ENCODE peak calls at places on chromosomes 4 and X, in five cellular contexts. J is astrocyte, A is HCT116, Q is A549, O is H9. K is an unnamed sample.

GRCh38 chr4:168569066-168569908 is 72.4 kb downstream of the PALLD start:
- DNase-seq in J (peak), A (peak), Q (peak), O (no peak), K (no peak)

GRCh38 chr4:108117473-108118182 is 51.1 kb downstream of the LEF1 start:
- DNase-seq in J (no peak), A (no peak), Q (peak), O (peak), K (peak)

GRCh38 chr4:8599657-8600056 is 7.1 kb downstream of the CPZ start:
- DNase-seq in J (peak), A (peak), Q (peak), O (no peak), K (no peak)

GRCh38 chrX:72100824-72101351 is 30.8 kb downstream of the RTL5 start:
- DNase-seq in J (no peak), A (no peak), Q (no peak), O (no peak), K (no peak)

GRCh38 chr4:4395849-4396627 is 9.1 kb downstream of the NSG1 start:
- DNase-seq in J (peak), A (no peak), Q (no peak), O (peak), K (peak)

GRCh38 chrX:22345884-22346283 is 73.2 kb downstream of the CBLL2 start:
- DNase-seq in J (peak), A (no peak), Q (no peak), O (no peak), K (no peak)

GRCh38 chr4:32748061-32748460 is 2027.9 kb downstream of the PCDH7 start:
- DNase-seq in J (no peak), A (no peak), Q (no peak), O (no peak), K (no peak)

GRCh38 chr4:38453253-38453881 is 210.6 kb upstream of the KLF3 start:
- DNase-seq in J (no peak), A (no peak), Q (no peak), O (no peak), K (no peak)

GRCh38 chrX:43899878-43900815 is 17.9 kb upstream of the MAOB start:
- DNase-seq in J (no peak), A (no peak), Q (no peak), O (no peak), K (no peak)

GRCh38 chr4:81038636-81039350 is 8.3 kb downstream of the BMP3 start:
- DNase-seq in J (no peak), A (no peak), Q (no peak), O (no peak), K (no peak)

GRCh38 chrX:56853436-56853835 is 124.4 kb downstream of the NBDY start:
- DNase-seq in J (no peak), A (no peak), Q (no peak), O (no peak), K (no peak)

GRCh38 chrX:31551913-31552312 is 480.1 kb upstream of the FTHL17 start:
- DNase-seq in J (no peak), A (no peak), Q (no peak), O (no peak), K (no peak)

GRCh38 chr4:140092094-140092820 is 61.7 kb downstream of the MAML3 start:
- DNase-seq in J (no peak), A (no peak), Q (peak), O (peak), K (no peak)

GRCh38 chr4:140851032-140851636 is 94.9 kb upstream of the TBC1D9 start:
- DNase-seq in J (peak), A (peak), Q (peak), O (no peak), K (peak)

GRCh38 chr4:94038195-94038594 is 169.5 kb upstream of the SMARCAD1 start:
- DNase-seq in J (no peak), A (no peak), Q (no peak), O (no peak), K (no peak)

GRCh38 chr4:63558709-63559108 is 850.5 kb downstream of the TECRL start:
- DNase-seq in J (no peak), A (no peak), Q (no peak), O (no peak), K (no peak)

GRCh38 chr4:20883231-20883630 is 183.0 kb downstream of the PACRGL start:
- DNase-seq in J (no peak), A (no peak), Q (peak), O (no peak), K (no peak)

GRCh38 chr4:87974856-87975462 is 555 bp upstream of the SPP1 start:
- DNase-seq in J (peak), A (no peak), Q (peak), O (peak), K (no peak)

GRCh38 chr4:24121395-24122175 is 231.7 kb upstream of the PPARGC1A start:
- DNase-seq in J (peak), A (no peak), Q (no peak), O (no peak), K (no peak)

GRCh38 chr4:122739174-122739573 is 6.7 kb downstream of the BBS12 start:
- DNase-seq in J (peak), A (no peak), Q (no peak), O (no peak), K (no peak)

GRCh38 chr4:54902261-54902660 is 223.1 kb downstream of the KDR start:
- DNase-seq in J (peak), A (no peak), Q (no peak), O (no peak), K (no peak)

GRCh38 chrX:112521658-112522057 is 158.1 kb downstream of the LHFPL1 start:
- DNase-seq in J (no peak), A (no peak), Q (no peak), O (no peak), K (no peak)

GRCh38 chrX:136577562-136577961 is 45.5 kb downstream of the VGLL1 start:
- DNase-seq in J (peak), A (peak), Q (peak), O (peak), K (peak)

GRCh38 chrX:30217465-30217864 is 2.1 kb downstream of the MAGEB2 start:
- DNase-seq in J (no peak), A (no peak), Q (no peak), O (no peak), K (no peak)

DNA sequence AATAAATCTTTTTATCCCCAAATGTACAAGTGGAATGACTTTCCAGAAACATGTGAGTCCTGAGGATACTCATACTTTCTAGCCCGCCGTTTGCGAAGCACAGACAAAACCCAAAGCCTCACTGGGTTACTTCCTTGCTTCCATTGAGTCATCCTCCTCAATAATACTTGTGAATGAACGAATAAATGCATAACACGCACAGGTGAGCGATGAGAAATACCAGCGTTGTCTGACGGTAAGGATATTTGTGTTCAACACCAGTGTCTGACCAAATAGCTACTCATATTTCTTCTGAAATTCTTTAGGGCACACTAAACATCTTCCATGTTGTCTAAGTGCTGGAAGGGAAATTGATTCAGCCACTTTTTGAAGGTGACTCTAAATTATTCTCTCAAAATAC is 36.0 kb downstream of the CCNG2 start:
- DNase-seq in J (no peak), A (no peak), Q (no peak), O (no peak), K (no peak)
- H3K27ac ChIP-seq in J (no peak), A (no peak), Q (no peak), O (no peak), K (no peak)

DNA sequence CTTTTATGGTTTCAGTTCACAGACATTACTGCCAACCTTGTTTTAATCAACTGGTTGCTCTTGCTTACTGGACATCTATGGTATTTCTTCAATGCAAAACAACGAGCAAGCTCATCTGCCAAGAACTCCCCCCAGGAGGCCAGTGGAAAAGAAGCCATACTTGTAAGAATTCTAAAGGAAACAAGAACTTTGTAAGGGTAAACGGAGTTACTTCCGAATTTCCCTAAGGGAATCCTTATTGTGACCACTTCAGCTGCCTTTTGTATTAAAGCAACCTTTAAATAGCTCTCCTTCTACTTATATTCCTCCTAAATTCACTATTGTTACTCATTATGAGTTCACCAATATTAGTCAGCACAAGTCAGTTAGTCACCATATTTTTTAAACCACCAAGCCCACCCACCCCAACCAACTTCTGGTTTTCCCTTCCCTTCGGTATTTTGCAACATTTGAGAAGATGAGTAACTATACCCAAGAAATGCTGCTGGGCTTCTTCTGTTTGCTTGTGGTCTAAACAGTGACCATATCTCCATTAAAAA is 602.8 kb upstream of the DIPK2B start:
- DNase-seq in J (peak), A (peak), Q (peak), O (no peak), K (no peak)
- H3K4me2 ChIP-seq in J (peak), A (peak), Q (peak), O (no peak), K (no peak)

GRCh38 chr4:17614416-17615299 is at the start of gene MED28:
- DNase-seq in J (peak), A (peak), Q (peak), O (peak), K (peak)
- TF ChIP-seq CTCF in J (no peak), A (no peak), Q (no peak), O (peak), K (no peak)

GRCh38 chr4:185395956-185396723 is 416 bp upstream of the LRP2BP start:
- DNase-seq in J (peak), A (peak), Q (peak), O (peak), K (peak)

GRCh38 chr4:185395255-185395955 is at the start of gene LRP2BP:
- DNase-seq in J (no peak), A (no peak), Q (no peak), O (no peak), K (peak)

GRCh38 chr4:185394568-185395254 is 1.0 kb downstream of the LRP2BP start:
- DNase-seq in J (peak), A (no peak), Q (no peak), O (no peak), K (peak)

GRCh38 chr4:185390941-185391340 is 4.8 kb downstream of the LRP2BP start:
- DNase-seq in J (no peak), A (no peak), Q (no peak), O (no peak), K (no peak)

DNA sequence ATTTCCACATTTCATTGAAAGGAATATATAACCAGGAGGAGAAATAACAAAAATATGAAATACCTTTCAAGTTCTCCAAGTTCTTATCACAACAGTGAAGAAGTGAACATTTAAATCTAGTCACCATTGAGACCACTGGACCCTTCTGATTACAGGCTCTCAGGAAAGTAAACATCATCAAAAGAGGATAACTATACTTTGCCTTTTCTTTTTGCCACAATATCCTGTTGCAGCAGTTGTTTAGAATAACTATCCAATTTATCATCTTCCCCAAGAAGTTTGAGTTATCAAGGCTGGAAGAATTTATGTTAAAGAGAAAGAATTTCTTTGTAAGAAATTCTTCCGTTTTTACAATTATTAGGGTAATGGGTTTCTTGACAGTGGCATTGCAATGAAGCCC is 3.6 kb downstream of the LRP2BP start:
- DNase-seq in J (no peak), A (no peak), Q (no peak), O (no peak), K (no peak)
- H3K27ac ChIP-seq in J (no peak), A (no peak), Q (no peak), O (no peak), K (no peak)

GRCh38 chr4:10144479-10144878 is 27.9 kb upstream of the WDR1 start:
- DNase-seq in J (no peak), A (no peak), Q (no peak), O (no peak), K (no peak)
- H3K4me2 ChIP-seq in J (no peak), A (no peak), Q (no peak), O (no peak), K (no peak)

GRCh38 chr4:154024097-154024496 is 235.2 kb upstream of the SFRP2 start:
- DNase-seq in J (no peak), A (no peak), Q (no peak), O (peak), K (no peak)
- TF ChIP-seq CTCF in J (no peak), A (peak), Q (no peak), O (peak), K (peak)

GRCh38 chr4:25427871-25428270 is 50.8 kb downstream of the ANAPC4 start:
- DNase-seq in J (no peak), A (no peak), Q (no peak), O (no peak), K (no peak)

GRCh38 chr4:25421819-25422511 is 44.9 kb downstream of the ANAPC4 start:
- DNase-seq in J (no peak), A (no peak), Q (no peak), O (no peak), K (no peak)

GRCh38 chr4:25424539-25425228 is 47.6 kb downstream of the ANAPC4 start:
- DNase-seq in J (no peak), A (no peak), Q (no peak), O (no peak), K (no peak)

GRCh38 chr4:25425361-25425760 is 48.3 kb downstream of the ANAPC4 start:
- DNase-seq in J (peak), A (no peak), Q (no peak), O (no peak), K (no peak)

DNA sequence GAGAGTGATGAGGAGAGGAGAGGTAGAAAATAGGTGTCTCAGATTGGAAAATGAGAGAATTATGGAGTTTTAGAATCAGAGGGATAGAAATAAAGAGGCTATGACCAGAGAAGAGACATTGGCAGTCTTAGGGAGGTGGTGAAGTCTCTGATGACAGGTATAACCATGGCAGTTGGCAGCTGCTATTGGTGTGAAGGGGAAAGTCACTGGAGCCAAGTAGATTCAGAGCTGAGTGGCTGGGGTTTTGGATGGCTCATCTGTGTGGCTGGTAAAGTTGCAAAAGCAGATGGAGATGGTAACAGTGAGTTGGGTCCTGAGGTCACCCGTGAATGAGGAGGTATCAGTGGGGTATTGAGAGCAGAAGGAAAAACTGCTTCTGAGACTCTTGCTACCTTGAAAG is 46.5 kb downstream of the ANAPC4 start:
- DNase-seq in J (no peak), A (no peak), Q (no peak), O (no peak), K (no peak)
- H3K27ac ChIP-seq in J (no peak), A (no peak), Q (no peak), O (no peak), K (no peak)

GRCh38 chr4:15469402-15470148 is at the start of gene CC2D2A:
- DNase-seq in J (peak), A (no peak), Q (peak), O (peak), K (no peak)
- H3K4me2 ChIP-seq in J (peak), A (no peak), Q (peak), O (peak), K (no peak)

DNA sequence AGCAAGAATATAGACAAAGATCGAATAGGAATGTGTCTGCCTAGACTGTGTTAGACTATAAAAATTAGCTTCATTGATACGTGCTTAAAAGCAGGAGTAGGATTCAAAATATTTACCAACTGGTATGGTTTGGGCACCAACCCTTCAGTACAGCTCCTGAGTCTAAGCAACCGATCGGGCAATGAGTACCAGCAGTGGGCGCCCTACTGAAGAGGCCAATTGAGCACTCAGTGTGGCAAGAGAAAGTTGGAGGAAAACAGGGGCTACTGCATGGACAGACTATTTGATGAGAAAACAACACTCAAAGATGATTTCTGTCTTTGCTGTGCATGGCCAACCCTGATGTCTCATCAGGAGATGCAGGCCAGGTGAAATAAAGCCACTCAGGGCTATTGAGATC is 176.0 kb upstream of the NWD2 start:
- DNase-seq in J (no peak), A (no peak), Q (peak), O (peak), K (peak)
- TF ChIP-seq CTCF in J (no peak), A (no peak), Q (no peak), O (peak), K (peak)

K was measured in OCI-LY7.